ENCODE peak calls at places on chromosomes 3 and 15, in five cellular contexts. One of them, this sample, is unnamed.

GRCh38 chr15:77821188-77821958 is 188.7 kb upstream of the LINGO1 start:
- DNase-seq in colonic mucosa: peak
- DNase-seq in C1 segment of cervical spinal cord: peak
- DNase-seq in neuronal stem cell: no peak
- DNase-seq in stimulated activated CD4-positive, alpha-beta T cell treated with anti-CD3 and anti-CD28 coated beads, Interleukin-4, amount 100 ng/mL, for 1 hour: peak
- DNase-seq in this sample: peak

GRCh38 chr15:80778621-80778963 is 578 bp upstream of the CEMIP start:
- DNase-seq in colonic mucosa: no peak
- DNase-seq in C1 segment of cervical spinal cord: no peak
- DNase-seq in neuronal stem cell: no peak
- DNase-seq in stimulated activated CD4-positive, alpha-beta T cell treated with anti-CD3 and anti-CD28 coated beads, Interleukin-4, amount 100 ng/mL, for 1 hour: no peak
- DNase-seq in this sample: no peak

GRCh38 chr15:101404245-101404644 is 85.3 kb downstream of the PCSK6 start:
- DNase-seq in colonic mucosa: no peak
- DNase-seq in C1 segment of cervical spinal cord: no peak
- DNase-seq in neuronal stem cell: no peak
- DNase-seq in stimulated activated CD4-positive, alpha-beta T cell treated with anti-CD3 and anti-CD28 coated beads, Interleukin-4, amount 100 ng/mL, for 1 hour: no peak
- DNase-seq in this sample: no peak

GRCh38 chr3:37590328-37591079 is 271.2 kb upstream of the CTDSPL start:
- DNase-seq in colonic mucosa: peak
- DNase-seq in C1 segment of cervical spinal cord: no peak
- DNase-seq in neuronal stem cell: no peak
- DNase-seq in stimulated activated CD4-positive, alpha-beta T cell treated with anti-CD3 and anti-CD28 coated beads, Interleukin-4, amount 100 ng/mL, for 1 hour: no peak
- DNase-seq in this sample: peak

GRCh38 chr15:98823012-98823458 is 174.7 kb downstream of the IGF1R start:
- DNase-seq in colonic mucosa: no peak
- DNase-seq in C1 segment of cervical spinal cord: no peak
- DNase-seq in neuronal stem cell: no peak
- DNase-seq in stimulated activated CD4-positive, alpha-beta T cell treated with anti-CD3 and anti-CD28 coated beads, Interleukin-4, amount 100 ng/mL, for 1 hour: no peak
- DNase-seq in this sample: no peak

GRCh38 chr3:10198226-10198625 is 33.5 kb downstream of the IRAK2 start:
- DNase-seq in colonic mucosa: no peak
- DNase-seq in C1 segment of cervical spinal cord: peak
- DNase-seq in neuronal stem cell: no peak
- DNase-seq in stimulated activated CD4-positive, alpha-beta T cell treated with anti-CD3 and anti-CD28 coated beads, Interleukin-4, amount 100 ng/mL, for 1 hour: no peak
- DNase-seq in this sample: no peak

GRCh38 chr3:23676093-23676492 is 129.7 kb upstream of the UBE2E1 start:
- DNase-seq in colonic mucosa: no peak
- DNase-seq in C1 segment of cervical spinal cord: no peak
- DNase-seq in neuronal stem cell: no peak
- DNase-seq in stimulated activated CD4-positive, alpha-beta T cell treated with anti-CD3 and anti-CD28 coated beads, Interleukin-4, amount 100 ng/mL, for 1 hour: no peak
- DNase-seq in this sample: no peak

GRCh38 chr3:195616681-195617080 is 32.9 kb upstream of the APOD start:
- DNase-seq in colonic mucosa: peak
- DNase-seq in C1 segment of cervical spinal cord: no peak
- DNase-seq in neuronal stem cell: no peak
- DNase-seq in stimulated activated CD4-positive, alpha-beta T cell treated with anti-CD3 and anti-CD28 coated beads, Interleukin-4, amount 100 ng/mL, for 1 hour: no peak
- DNase-seq in this sample: no peak

GRCh38 chr3:64432870-64433269 is 207.6 kb upstream of the PRICKLE2 start:
- DNase-seq in colonic mucosa: no peak
- DNase-seq in C1 segment of cervical spinal cord: no peak
- DNase-seq in neuronal stem cell: no peak
- DNase-seq in stimulated activated CD4-positive, alpha-beta T cell treated with anti-CD3 and anti-CD28 coated beads, Interleukin-4, amount 100 ng/mL, for 1 hour: no peak
- DNase-seq in this sample: no peak

GRCh38 chr15:49627407-49627877 is 6.6 kb downstream of the DTWD1 start:
- DNase-seq in colonic mucosa: no peak
- DNase-seq in C1 segment of cervical spinal cord: no peak
- DNase-seq in neuronal stem cell: no peak
- DNase-seq in stimulated activated CD4-positive, alpha-beta T cell treated with anti-CD3 and anti-CD28 coated beads, Interleukin-4, amount 100 ng/mL, for 1 hour: no peak
- DNase-seq in this sample: no peak

GRCh38 chr3:186640473-186640818 is 247 bp downstream of the FETUB start:
- DNase-seq in colonic mucosa: no peak
- DNase-seq in C1 segment of cervical spinal cord: peak
- DNase-seq in neuronal stem cell: no peak
- DNase-seq in stimulated activated CD4-positive, alpha-beta T cell treated with anti-CD3 and anti-CD28 coated beads, Interleukin-4, amount 100 ng/mL, for 1 hour: no peak
- DNase-seq in this sample: no peak

GRCh38 chr15:67331676-67332075 is 77.1 kb downstream of the IQCH start:
- DNase-seq in colonic mucosa: no peak
- DNase-seq in C1 segment of cervical spinal cord: no peak
- DNase-seq in neuronal stem cell: no peak
- DNase-seq in stimulated activated CD4-positive, alpha-beta T cell treated with anti-CD3 and anti-CD28 coated beads, Interleukin-4, amount 100 ng/mL, for 1 hour: no peak
- DNase-seq in this sample: no peak

GRCh38 chr15:101320501-101321052 is 25.5 kb upstream of the SNRPA1 start:
- DNase-seq in colonic mucosa: no peak
- DNase-seq in C1 segment of cervical spinal cord: no peak
- DNase-seq in neuronal stem cell: peak
- DNase-seq in stimulated activated CD4-positive, alpha-beta T cell treated with anti-CD3 and anti-CD28 coated beads, Interleukin-4, amount 100 ng/mL, for 1 hour: peak
- DNase-seq in this sample: peak

GRCh38 chr3:120348065-120348980 is 831 bp downstream of the LRRC58 start:
- DNase-seq in colonic mucosa: peak
- DNase-seq in C1 segment of cervical spinal cord: peak
- DNase-seq in neuronal stem cell: no peak
- DNase-seq in stimulated activated CD4-positive, alpha-beta T cell treated with anti-CD3 and anti-CD28 coated beads, Interleukin-4, amount 100 ng/mL, for 1 hour: peak
- DNase-seq in this sample: no peak

GRCh38 chr15:69026355-69026754 is 11.9 kb downstream of the NOX5 start:
- DNase-seq in colonic mucosa: no peak
- DNase-seq in C1 segment of cervical spinal cord: no peak
- DNase-seq in neuronal stem cell: no peak
- DNase-seq in stimulated activated CD4-positive, alpha-beta T cell treated with anti-CD3 and anti-CD28 coated beads, Interleukin-4, amount 100 ng/mL, for 1 hour: no peak
- DNase-seq in this sample: no peak

GRCh38 chr3:44001072-44001471 is 240.6 kb upstream of the TOPAZ1 start:
- DNase-seq in colonic mucosa: no peak
- DNase-seq in C1 segment of cervical spinal cord: no peak
- DNase-seq in neuronal stem cell: no peak
- DNase-seq in stimulated activated CD4-positive, alpha-beta T cell treated with anti-CD3 and anti-CD28 coated beads, Interleukin-4, amount 100 ng/mL, for 1 hour: no peak
- DNase-seq in this sample: no peak

This sample was measured in ureter.